ENCODE peak calls at places on chromosomes 3 and 15, in five cellular contexts. One of them, this sample, is unnamed.

GRCh38 chr3:10015476-10015904 is 10.7 kb upstream of the FANCD2 start:
- DNase-seq in left lung: no peak
- DNase-seq in WTC11: no peak
- DNase-seq in BE2C: no peak
- DNase-seq in RWPE1: no peak
- DNase-seq in this sample: no peak

GRCh38 chr3:179681492-179682263 is 28.8 kb downstream of the USP13 start:
- DNase-seq in left lung: no peak
- DNase-seq in WTC11: no peak
- DNase-seq in BE2C: no peak
- DNase-seq in RWPE1: no peak
- DNase-seq in this sample: no peak

GRCh38 chr15:77036537-77037474 is 34.1 kb downstream of the TSPAN3 start:
- DNase-seq in left lung: peak
- DNase-seq in WTC11: no peak
- DNase-seq in BE2C: peak
- DNase-seq in RWPE1: no peak
- DNase-seq in this sample: peak

GRCh38 chr3:153038779-153039178 is 123.2 kb upstream of the RAP2B start:
- DNase-seq in left lung: no peak
- DNase-seq in WTC11: no peak
- DNase-seq in BE2C: no peak
- DNase-seq in RWPE1: no peak
- DNase-seq in this sample: no peak

GRCh38 chr3:171986208-171986607 is 53.2 kb upstream of the FNDC3B start:
- DNase-seq in left lung: no peak
- DNase-seq in WTC11: no peak
- DNase-seq in BE2C: no peak
- DNase-seq in RWPE1: no peak
- DNase-seq in this sample: no peak

GRCh38 chr15:44194397-44195150 is 497 bp downstream of the FRMD5 start:
- DNase-seq in left lung: peak
- DNase-seq in WTC11: no peak
- DNase-seq in BE2C: peak
- DNase-seq in RWPE1: peak
- DNase-seq in this sample: peak

GRCh38 chr15:60507596-60508424 is 28.9 kb upstream of the ICE2 start:
- DNase-seq in left lung: no peak
- DNase-seq in WTC11: no peak
- DNase-seq in BE2C: peak
- DNase-seq in RWPE1: peak
- DNase-seq in this sample: no peak

GRCh38 chr15:65856821-65857455 is 12.4 kb upstream of the RAB11A start:
- DNase-seq in left lung: peak
- DNase-seq in WTC11: peak
- DNase-seq in BE2C: peak
- DNase-seq in RWPE1: peak
- DNase-seq in this sample: peak

GRCh38 chr15:58865420-58865880 is 68.0 kb downstream of the SLTM start:
- DNase-seq in left lung: no peak
- DNase-seq in WTC11: peak
- DNase-seq in BE2C: no peak
- DNase-seq in RWPE1: no peak
- DNase-seq in this sample: no peak

GRCh38 chr3:64530434-64531049 is 157.3 kb downstream of the ADAMTS9 start:
- DNase-seq in left lung: no peak
- DNase-seq in WTC11: peak
- DNase-seq in BE2C: peak
- DNase-seq in RWPE1: peak
- DNase-seq in this sample: no peak

GRCh38 chr3:184505479-184505878 is 56.1 kb upstream of the EPHB3 start:
- DNase-seq in left lung: no peak
- DNase-seq in WTC11: no peak
- DNase-seq in BE2C: no peak
- DNase-seq in RWPE1: no peak
- DNase-seq in this sample: no peak

GRCh38 chr3:21573291-21573690 is 177.7 kb downstream of the ZNF385D start:
- DNase-seq in left lung: no peak
- DNase-seq in WTC11: no peak
- DNase-seq in BE2C: no peak
- DNase-seq in RWPE1: no peak
- DNase-seq in this sample: no peak

GRCh38 chr3:114856867-114857266 is 290.2 kb downstream of the ZBTB20 start:
- DNase-seq in left lung: no peak
- DNase-seq in WTC11: no peak
- DNase-seq in BE2C: no peak
- DNase-seq in RWPE1: no peak
- DNase-seq in this sample: no peak

GRCh38 chr15:34709866-34710265 is 44.9 kb downstream of the GJD2 start:
- DNase-seq in left lung: no peak
- DNase-seq in WTC11: no peak
- DNase-seq in BE2C: no peak
- DNase-seq in RWPE1: peak
- DNase-seq in this sample: no peak

GRCh38 chr3:155895379-155895900 is 25.0 kb downstream of the GMPS start:
- DNase-seq in left lung: no peak
- DNase-seq in WTC11: no peak
- DNase-seq in BE2C: no peak
- DNase-seq in RWPE1: no peak
- DNase-seq in this sample: no peak

DNA sequence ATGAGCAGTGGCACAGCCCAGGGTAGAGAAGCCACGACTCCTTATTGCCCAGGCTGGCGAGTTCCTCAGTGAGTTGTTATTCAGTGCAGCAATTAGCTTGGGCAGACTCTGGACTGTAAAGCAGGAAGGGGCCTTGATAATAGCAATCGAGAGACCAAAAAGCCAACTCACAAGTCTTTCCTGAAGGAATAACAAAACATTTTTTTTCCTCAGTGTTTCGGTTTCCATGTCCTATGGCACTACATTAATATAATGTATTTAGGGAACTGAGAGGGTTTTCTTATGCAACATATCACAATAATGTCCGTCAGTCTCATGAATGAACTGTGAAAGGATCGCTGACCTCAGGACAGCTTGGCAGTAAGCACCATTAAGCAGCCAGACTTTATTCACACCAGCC is 248.9 kb upstream of the TBL1XR1 start:
- DNase-seq in left lung: no peak
- DNase-seq in WTC11: no peak
- DNase-seq in BE2C: no peak
- DNase-seq in RWPE1: no peak
- DNase-seq in this sample: no peak
- TF ChIP-seq CTCF in left lung: no peak
- TF ChIP-seq CTCF in WTC11: no peak
- TF ChIP-seq CTCF in BE2C: no peak
- TF ChIP-seq CTCF in RWPE1: no peak
- TF ChIP-seq CTCF in this sample: no peak

DNA sequence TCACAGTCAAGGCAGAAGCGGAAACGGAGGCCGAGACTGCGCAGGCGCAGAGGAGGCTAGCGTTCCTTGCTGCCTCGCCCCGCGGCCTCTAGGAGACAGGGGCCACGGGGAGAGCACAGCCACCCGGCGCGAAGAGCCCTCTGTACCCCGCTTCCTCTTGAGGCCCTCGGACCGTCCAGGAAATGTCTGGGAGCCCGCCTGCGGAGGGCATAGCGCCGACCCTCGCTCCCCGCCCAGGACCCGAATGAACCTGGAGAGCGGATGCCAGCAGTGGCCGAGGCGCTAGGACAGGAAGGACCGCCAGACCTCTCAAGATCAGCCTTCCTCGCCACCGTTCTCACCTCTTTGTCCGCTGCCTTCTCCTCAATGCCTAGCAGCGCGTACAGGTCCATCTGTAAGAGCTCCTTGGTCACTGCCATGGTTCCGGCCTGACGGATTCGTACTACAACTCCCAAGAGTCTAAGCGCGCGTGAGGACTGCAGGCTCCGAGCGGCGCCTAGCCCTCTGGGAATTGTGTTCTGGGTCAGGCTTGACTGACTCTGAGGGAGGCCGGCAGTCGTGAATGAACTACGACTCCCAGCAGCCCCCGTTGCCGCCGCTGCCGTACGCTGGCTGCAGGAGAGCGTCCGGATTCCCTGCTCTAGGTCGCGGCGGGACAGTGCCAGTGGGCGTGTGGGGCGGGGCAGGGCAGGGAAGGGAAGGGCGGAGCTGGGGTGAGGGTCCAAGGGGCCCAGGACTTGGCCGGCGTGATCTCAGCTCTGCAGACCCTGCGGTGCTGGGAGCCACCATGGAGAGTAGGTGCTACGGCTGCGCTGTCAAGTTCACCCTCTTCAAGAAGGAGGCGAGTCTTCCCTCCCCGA is at the start of the genes DNAJC17 and ZFYVE19:
- DNase-seq in left lung: peak
- DNase-seq in WTC11: peak
- DNase-seq in BE2C: peak
- DNase-seq in RWPE1: peak
- DNase-seq in this sample: peak
- TF ChIP-seq CTCF in left lung: no peak
- TF ChIP-seq CTCF in WTC11: no peak
- TF ChIP-seq CTCF in BE2C: no peak
- TF ChIP-seq CTCF in RWPE1: no peak
- TF ChIP-seq CTCF in this sample: no peak

GRCh38 chr15:48393650-48394049 is 62.4 kb downstream of the DUT start:
- DNase-seq in left lung: no peak
- DNase-seq in WTC11: no peak
- DNase-seq in BE2C: no peak
- DNase-seq in RWPE1: no peak
- DNase-seq in this sample: no peak
- TF ChIP-seq CTCF in left lung: no peak
- TF ChIP-seq CTCF in WTC11: no peak
- TF ChIP-seq CTCF in BE2C: no peak
- TF ChIP-seq CTCF in RWPE1: no peak
- TF ChIP-seq CTCF in this sample: no peak

GRCh38 chr15:32029862-32030781 is at the start of gene CHRNA7:
- DNase-seq in left lung: peak
- DNase-seq in WTC11: peak
- DNase-seq in BE2C: peak
- DNase-seq in RWPE1: peak
- DNase-seq in this sample: no peak

GRCh38 chr15:32033186-32033890 is 3.0 kb downstream of the CHRNA7 start:
- DNase-seq in left lung: no peak
- DNase-seq in WTC11: no peak
- DNase-seq in BE2C: no peak
- DNase-seq in RWPE1: no peak
- DNase-seq in this sample: no peak

GRCh38 chr15:32028921-32029320 is 1.4 kb upstream of the CHRNA7 start:
- DNase-seq in left lung: no peak
- DNase-seq in WTC11: peak
- DNase-seq in BE2C: peak
- DNase-seq in RWPE1: no peak
- DNase-seq in this sample: no peak

GRCh38 chr15:32030795-32031194 is 480 bp downstream of the CHRNA7 start:
- DNase-seq in left lung: no peak
- DNase-seq in WTC11: peak
- DNase-seq in BE2C: peak
- DNase-seq in RWPE1: no peak
- DNase-seq in this sample: no peak

GRCh38 chr15:32029409-32029861 is 880 bp upstream of the CHRNA7 start:
- DNase-seq in left lung: no peak
- DNase-seq in WTC11: peak
- DNase-seq in BE2C: peak
- DNase-seq in RWPE1: no peak
- DNase-seq in this sample: no peak
- TF ChIP-seq CTCF in left lung: no peak
- TF ChIP-seq CTCF in WTC11: no peak
- TF ChIP-seq CTCF in BE2C: peak
- TF ChIP-seq CTCF in RWPE1: peak
- TF ChIP-seq CTCF in this sample: no peak

DNA sequence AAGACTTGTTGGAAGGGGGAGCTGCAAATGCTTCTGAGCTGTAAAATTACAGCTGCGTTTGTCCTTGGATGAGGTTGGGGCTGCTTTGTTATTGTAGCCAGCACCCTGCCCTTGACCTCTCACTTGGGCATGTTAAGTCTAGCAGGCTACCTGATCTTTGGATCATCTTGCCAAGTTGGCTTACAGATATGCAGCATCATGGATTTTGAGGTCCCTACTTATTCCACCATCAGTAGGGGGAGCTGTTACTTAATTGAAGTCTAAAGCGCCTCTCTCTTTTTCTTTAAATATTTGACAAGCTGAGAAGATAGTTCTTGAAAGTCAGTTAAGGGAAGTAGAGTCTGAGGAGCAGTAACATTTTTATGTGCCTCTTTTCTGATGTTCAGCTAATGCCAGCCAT is 793.0 kb downstream of the MCTP2 start:
- DNase-seq in left lung: no peak
- DNase-seq in WTC11: no peak
- DNase-seq in BE2C: no peak
- DNase-seq in RWPE1: peak
- DNase-seq in this sample: no peak
- TF ChIP-seq CTCF in left lung: peak
- TF ChIP-seq CTCF in WTC11: no peak
- TF ChIP-seq CTCF in BE2C: peak
- TF ChIP-seq CTCF in RWPE1: peak
- TF ChIP-seq CTCF in this sample: no peak

DNA sequence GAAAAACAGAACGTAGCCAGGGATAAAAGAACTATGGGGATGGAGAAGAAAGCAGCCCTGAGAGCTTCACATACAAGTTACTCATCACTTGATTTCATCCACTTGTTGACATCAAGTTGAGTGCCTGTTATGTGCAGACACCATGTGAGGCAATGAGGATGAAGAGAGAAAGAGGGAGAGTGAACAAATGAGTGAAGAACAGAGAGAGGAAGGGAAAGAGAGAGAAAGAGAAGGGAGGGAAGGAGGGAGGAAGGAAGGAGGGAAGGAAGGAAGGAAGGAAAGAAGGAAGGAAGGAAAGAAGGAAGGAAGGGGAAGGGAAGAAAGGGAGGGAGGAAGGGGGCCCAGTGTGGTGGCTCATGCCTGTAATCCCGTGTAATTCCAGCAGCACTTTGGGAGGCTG is 72.3 kb upstream of the SMAD3 start:
- DNase-seq in left lung: no peak
- DNase-seq in WTC11: no peak
- DNase-seq in BE2C: no peak
- DNase-seq in RWPE1: no peak
- DNase-seq in this sample: no peak
- TF ChIP-seq CTCF in left lung: no peak
- TF ChIP-seq CTCF in WTC11: no peak
- TF ChIP-seq CTCF in BE2C: no peak
- TF ChIP-seq CTCF in RWPE1: no peak
- TF ChIP-seq CTCF in this sample: no peak

GRCh38 chr3:15679306-15679705 is 77.8 kb downstream of the BTD start:
- DNase-seq in left lung: no peak
- DNase-seq in WTC11: no peak
- DNase-seq in BE2C: no peak
- DNase-seq in RWPE1: no peak
- DNase-seq in this sample: no peak
- TF ChIP-seq CTCF in left lung: no peak
- TF ChIP-seq CTCF in WTC11: no peak
- TF ChIP-seq CTCF in BE2C: no peak
- TF ChIP-seq CTCF in RWPE1: no peak
- TF ChIP-seq CTCF in this sample: no peak

DNA sequence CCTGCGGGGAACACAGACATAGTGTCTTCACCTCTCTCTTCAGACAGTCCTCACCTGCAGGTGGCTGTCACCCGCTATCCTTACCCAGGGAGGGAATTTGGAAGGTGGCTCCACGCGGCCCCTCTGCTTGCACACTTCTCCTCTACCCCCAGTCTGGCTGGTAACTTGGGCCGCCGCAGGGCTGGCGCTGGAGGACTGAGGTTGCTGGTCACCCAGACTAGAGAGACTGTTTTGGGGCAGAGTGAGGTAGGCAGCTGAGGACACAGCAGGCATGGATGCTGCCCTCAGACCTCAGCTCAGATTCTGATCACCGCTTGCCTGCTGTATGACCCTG is 12.6 kb upstream of the IQSEC1 start:
- DNase-seq in left lung: peak
- DNase-seq in WTC11: no peak
- DNase-seq in BE2C: no peak
- DNase-seq in RWPE1: no peak
- DNase-seq in this sample: no peak
- TF ChIP-seq CTCF in left lung: no peak
- TF ChIP-seq CTCF in WTC11: no peak
- TF ChIP-seq CTCF in BE2C: no peak
- TF ChIP-seq CTCF in RWPE1: no peak
- TF ChIP-seq CTCF in this sample: no peak